ENCODE peak calls at places on chromosomes 4 and X, in four cellular contexts. O is K562, N is A549, L is HepG2. E is an unnamed sample.

GRCh38 chr4:169823685-169824084 is 65.9 kb upstream of the HPF1 start:
- DNase-seq in O (peak; percentile 11), N (peak; percentile 27), L (peak; percentile 21), E (peak; percentile 60)

GRCh38 chr4:149063007-149063406 is 620.8 kb upstream of the NR3C2 start:
- DNase-seq in O (no peak), N (no peak), L (no peak), E (no peak)

GRCh38 chr4:160202802-160203201 is 1099.9 kb downstream of the RAPGEF2 start:
- DNase-seq in O (no peak), N (peak; percentile 69), L (no peak), E (no peak)

GRCh38 chrX:70554081-70554480 is 109.4 kb downstream of the DLG3 start:
- DNase-seq in O (no peak), N (peak; percentile 8), L (peak; percentile 16), E (peak; percentile 28)

GRCh38 chr4:106614446-106614845 is 245.9 kb upstream of the GIMD1 start:
- DNase-seq in O (no peak), N (peak; percentile 1), L (peak; percentile 5), E (peak; percentile 35)

GRCh38 chr4:186628058-186628711 is 72.8 kb upstream of the MTNR1A start:
- DNase-seq in O (no peak), N (no peak), L (no peak), E (no peak)

GRCh38 chrX:136525738-136526606 is 6.0 kb upstream of the VGLL1 start:
- DNase-seq in O (no peak), N (peak; percentile 20), L (no peak), E (peak; percentile 85)

GRCh38 chr4:154254999-154255398 is 236.6 kb downstream of the DCHS2 start:
- DNase-seq in O (no peak), N (no peak), L (no peak), E (no peak)

GRCh38 chr4:7002336-7002735 is 40.8 kb upstream of the TADA2B start:
- DNase-seq in O (no peak), N (no peak), L (no peak), E (no peak)

GRCh38 chr4:8599657-8600056 is 7.1 kb downstream of the CPZ start:
- DNase-seq in O (peak; percentile 25), N (peak; percentile 17), L (no peak), E (peak; percentile 82)

GRCh38 chrX:17743913-17744312 is 6.6 kb downstream of the SCML1 start:
- DNase-seq in O (no peak), N (no peak), L (no peak), E (peak; percentile 20)

GRCh38 chr4:142846729-142847606 is 867 bp upstream of the INPP4B start:
- DNase-seq in O (no peak), N (peak; percentile 57), L (peak; percentile 10), E (no peak)

DNA sequence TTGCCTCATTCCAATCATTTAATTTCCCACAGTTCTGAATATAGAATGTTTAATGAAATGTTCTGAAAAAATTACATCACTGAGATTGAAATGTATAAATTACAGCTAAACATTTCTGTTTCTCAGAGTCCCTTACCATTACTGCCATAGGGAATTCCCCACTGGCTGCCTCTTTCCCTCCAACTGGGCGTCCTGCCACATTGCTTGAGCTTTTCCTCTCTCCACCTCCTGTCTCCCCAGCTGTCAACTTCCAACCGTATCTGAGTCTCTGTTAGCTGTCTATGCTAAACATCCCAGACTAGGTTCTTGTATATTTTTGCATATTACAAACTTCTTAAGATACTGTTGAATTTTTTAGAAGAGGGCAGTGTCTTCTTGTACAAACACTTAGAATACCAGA is 407.3 kb upstream of the SLIT2 start:
- DNase-seq in O (no peak), N (no peak), L (no peak), E (peak; percentile 79)
- TF ChIP-seq MAZ in O (no peak), N (no peak), L (no peak), E (no peak)

GRCh38 chr4:47209833-47210232 is 178.5 kb downstream of the GABRB1 start:
- DNase-seq in O (no peak), N (no peak), L (no peak), E (peak; percentile 90)
- TF ChIP-seq MAZ in O (no peak), N (no peak), L (no peak), E (no peak)

DNA sequence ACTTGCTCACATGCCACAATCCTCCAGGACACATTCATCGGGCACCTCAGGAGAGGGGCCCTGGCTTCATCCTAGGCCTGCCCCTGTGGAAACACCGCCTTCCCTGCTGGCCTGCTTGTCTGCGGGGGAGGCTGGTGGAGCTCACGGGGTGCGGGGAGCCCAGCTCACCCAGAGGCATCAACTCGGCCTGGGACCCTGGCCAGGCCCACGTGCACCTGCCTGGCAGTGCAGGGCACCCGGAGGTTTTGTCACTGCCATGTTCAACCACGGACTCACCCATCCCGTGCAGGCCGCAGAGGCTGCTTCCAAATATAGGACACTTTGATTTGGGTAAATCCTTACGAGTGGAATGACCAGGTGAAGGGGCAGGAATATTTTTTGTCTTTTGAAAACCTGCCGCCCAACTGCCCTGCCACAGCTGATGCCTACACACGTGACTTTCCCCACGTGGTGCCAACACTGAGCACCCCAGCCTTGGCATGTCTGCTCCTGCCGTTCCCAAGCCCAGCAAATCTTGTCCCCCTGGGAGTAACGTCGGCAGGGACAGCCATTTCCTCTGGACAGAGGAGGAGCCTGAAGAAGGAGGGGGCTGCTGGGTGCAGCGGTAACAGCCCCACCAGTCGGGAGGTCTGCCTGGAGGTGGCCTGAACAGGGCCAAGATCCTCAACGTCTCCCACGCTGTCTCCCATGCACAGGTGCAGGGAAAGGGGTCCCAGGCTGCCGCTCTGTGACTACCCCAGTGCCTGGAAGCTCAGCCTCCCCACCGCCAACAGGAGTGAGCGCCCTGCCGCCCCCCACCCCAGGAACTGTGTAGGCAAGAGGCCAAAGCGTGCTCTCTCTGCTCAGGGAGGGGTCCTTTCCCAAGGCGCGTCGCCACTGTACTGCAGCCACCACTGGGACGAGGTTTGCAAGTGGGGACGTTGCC is 8.5 kb downstream of the MXD4 start:
- DNase-seq in O (no peak), N (no peak), L (no peak), E (no peak)
- TF ChIP-seq MAZ in O (no peak), N (no peak), L (no peak), E (no peak)

DNA sequence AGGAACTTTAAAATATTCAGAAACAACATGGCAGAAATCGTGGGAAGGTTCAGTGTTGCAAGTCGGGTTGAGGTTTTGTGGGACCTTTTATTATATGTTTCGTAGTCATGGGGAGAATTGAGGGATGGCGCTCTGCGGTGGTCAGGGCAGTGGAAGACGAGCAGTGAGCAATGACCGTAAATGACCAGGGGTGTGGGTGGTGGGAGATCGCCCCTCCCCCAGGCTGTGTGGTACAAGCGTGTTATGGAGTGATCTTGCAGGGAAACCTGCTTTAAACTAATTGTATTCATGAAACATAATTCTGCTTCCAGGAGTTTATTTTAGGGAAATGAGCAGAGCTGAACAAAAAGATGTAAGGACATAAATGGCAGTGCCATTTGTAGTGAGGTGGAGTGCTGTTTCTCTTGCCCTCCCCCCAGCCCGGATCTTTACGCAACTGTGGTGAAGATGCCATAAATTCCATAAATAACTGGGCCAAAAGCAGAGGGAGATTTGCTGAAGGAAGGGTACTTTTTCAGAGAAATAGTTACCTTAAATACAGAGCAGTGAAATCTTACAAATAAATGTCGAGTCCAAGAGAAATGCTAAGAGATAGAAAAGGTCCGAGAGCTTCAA is 20.2 kb downstream of the GYG2 start:
- DNase-seq in O (no peak), N (peak; percentile 23), L (peak; percentile 26), E (peak; percentile 54)
- TF ChIP-seq MAZ in O (no peak), N (no peak), L (no peak), E (no peak)

GRCh38 chrX:63750846-63751245 is 34.2 kb downstream of the ARHGEF9 start:
- DNase-seq in O (no peak), N (no peak), L (no peak), E (no peak)

GRCh38 chrX:63744850-63745249 is 40.2 kb downstream of the ARHGEF9 start:
- DNase-seq in O (no peak), N (no peak), L (no peak), E (no peak)

GRCh38 chrX:63746715-63747114 is 38.3 kb downstream of the ARHGEF9 start:
- DNase-seq in O (no peak), N (no peak), L (no peak), E (no peak)

GRCh38 chrX:63746278-63746677 is 38.7 kb downstream of the ARHGEF9 start:
- DNase-seq in O (no peak), N (no peak), L (no peak), E (no peak)

DNA sequence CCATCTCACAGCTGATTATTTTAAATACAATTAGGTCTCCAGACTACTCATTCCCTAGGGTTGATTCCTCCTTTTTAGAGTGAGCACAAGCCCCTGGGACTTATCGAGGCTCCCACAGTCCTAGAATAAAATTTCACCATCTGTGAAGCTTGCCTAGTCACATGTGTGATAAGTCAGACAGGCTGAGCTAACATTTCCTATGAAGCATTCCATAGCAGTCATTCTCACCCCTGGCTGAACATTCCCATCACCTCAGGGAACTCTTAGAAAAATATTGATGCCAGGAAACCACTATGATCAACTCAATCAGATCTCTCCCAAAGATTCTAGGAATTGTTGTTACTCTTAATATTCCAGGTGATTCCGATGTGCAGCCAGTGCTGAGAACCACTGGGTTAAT is 37.7 kb downstream of the ARHGEF9 start:
- DNase-seq in O (no peak), N (no peak), L (no peak), E (peak; percentile 68)
- TF ChIP-seq MAZ in O (no peak), N (no peak), L (no peak), E (no peak)

GRCh38 chr4:99685234-99685633 is 27.6 kb upstream of the C4orf54 start:
- DNase-seq in O (no peak), N (no peak), L (no peak), E (no peak)
- TF ChIP-seq MAZ in O (no peak), N (no peak), L (no peak), E (no peak)

GRCh38 chrX:47174376-47174775 is 19.3 kb upstream of the UBA1 start:
- DNase-seq in O (no peak), N (no peak), L (no peak), E (no peak)
- TF ChIP-seq MAZ in O (no peak), N (no peak), L (no peak), E (no peak)